ENCODE peak calls at places on chromosomes 6 and 20, in eight cellular contexts. One of them, this sample, is unnamed.

GRCh38 chr20:652611-653109 is 340 bp downstream of the SRXN1 start:
- DNase-seq in GM10248: no peak
- DNase-seq in adipocyte: no peak
- DNase-seq in endodermal cell: peak
- DNase-seq in C1 segment of cervical spinal cord: no peak
- DNase-seq in thoracic aorta: no peak
- DNase-seq in activated T-helper 1 cell treated with anti-CD3 and anti-CD28 coated beads, Interleukin-2, amount 50 U/mL, for 16 hours: no peak
- DNase-seq in amygdala: no peak
- DNase-seq in this sample: peak

GRCh38 chr6:15522856-15523529 is 139.8 kb downstream of the DTNBP1 start:
- DNase-seq in activated T-helper 1 cell treated with anti-CD3 and anti-CD28 coated beads, Interleukin-2, amount 50 U/mL, for 16 hours: no peak
- DNase-seq in adipocyte: no peak
- DNase-seq in GM10248: no peak
- DNase-seq in amygdala: no peak
- DNase-seq in endodermal cell: peak
- DNase-seq in C1 segment of cervical spinal cord: no peak
- DNase-seq in thoracic aorta: no peak
- DNase-seq in this sample: no peak

GRCh38 chr6:16130932-16131387 is 2.1 kb downstream of the MYLIP start:
- DNase-seq in thoracic aorta: no peak
- DNase-seq in activated T-helper 1 cell treated with anti-CD3 and anti-CD28 coated beads, Interleukin-2, amount 50 U/mL, for 16 hours: no peak
- DNase-seq in endodermal cell: no peak
- DNase-seq in amygdala: no peak
- DNase-seq in GM10248: peak
- DNase-seq in C1 segment of cervical spinal cord: no peak
- DNase-seq in adipocyte: peak
- DNase-seq in this sample: peak

GRCh38 chr6:26031151-26031594 is 56.1 kb upstream of the HFE start:
- DNase-seq in amygdala: no peak
- DNase-seq in endodermal cell: no peak
- DNase-seq in thoracic aorta: no peak
- DNase-seq in activated T-helper 1 cell treated with anti-CD3 and anti-CD28 coated beads, Interleukin-2, amount 50 U/mL, for 16 hours: no peak
- DNase-seq in adipocyte: no peak
- DNase-seq in C1 segment of cervical spinal cord: no peak
- DNase-seq in GM10248: no peak
- DNase-seq in this sample: no peak

GRCh38 chr6:105594821-105595220 is 191.9 kb upstream of the PREP start:
- DNase-seq in endodermal cell: no peak
- DNase-seq in activated T-helper 1 cell treated with anti-CD3 and anti-CD28 coated beads, Interleukin-2, amount 50 U/mL, for 16 hours: no peak
- DNase-seq in C1 segment of cervical spinal cord: no peak
- DNase-seq in adipocyte: no peak
- DNase-seq in amygdala: no peak
- DNase-seq in GM10248: no peak
- DNase-seq in thoracic aorta: no peak
- DNase-seq in this sample: no peak

GRCh38 chr20:62143976-62144825 is 632 bp downstream of the SS18L1 start:
- DNase-seq in amygdala: no peak
- DNase-seq in endodermal cell: peak
- DNase-seq in GM10248: peak
- DNase-seq in C1 segment of cervical spinal cord: peak
- DNase-seq in thoracic aorta: no peak
- DNase-seq in adipocyte: peak
- DNase-seq in activated T-helper 1 cell treated with anti-CD3 and anti-CD28 coated beads, Interleukin-2, amount 50 U/mL, for 16 hours: no peak
- DNase-seq in this sample: peak

GRCh38 chr20:58784321-58785074 is 66.2 kb downstream of the GNAS-AS1 start:
- DNase-seq in amygdala: no peak
- DNase-seq in activated T-helper 1 cell treated with anti-CD3 and anti-CD28 coated beads, Interleukin-2, amount 50 U/mL, for 16 hours: no peak
- DNase-seq in adipocyte: no peak
- DNase-seq in C1 segment of cervical spinal cord: no peak
- DNase-seq in GM10248: no peak
- DNase-seq in thoracic aorta: no peak
- DNase-seq in endodermal cell: no peak
- DNase-seq in this sample: no peak

GRCh38 chr6:159931112-159931511 is 37.8 kb upstream of the IGF2R start:
- DNase-seq in activated T-helper 1 cell treated with anti-CD3 and anti-CD28 coated beads, Interleukin-2, amount 50 U/mL, for 16 hours: no peak
- DNase-seq in amygdala: no peak
- DNase-seq in endodermal cell: no peak
- DNase-seq in GM10248: no peak
- DNase-seq in thoracic aorta: no peak
- DNase-seq in adipocyte: no peak
- DNase-seq in C1 segment of cervical spinal cord: no peak
- DNase-seq in this sample: no peak

GRCh38 chr6:169981051-169981450 is 229.6 kb downstream of the ERMARD start:
- DNase-seq in thoracic aorta: no peak
- DNase-seq in GM10248: no peak
- DNase-seq in endodermal cell: no peak
- DNase-seq in activated T-helper 1 cell treated with anti-CD3 and anti-CD28 coated beads, Interleukin-2, amount 50 U/mL, for 16 hours: no peak
- DNase-seq in adipocyte: no peak
- DNase-seq in C1 segment of cervical spinal cord: no peak
- DNase-seq in amygdala: no peak
- DNase-seq in this sample: no peak

GRCh38 chr20:39839406-39840119 is 849.5 kb downstream of the MAFB start:
- DNase-seq in amygdala: no peak
- DNase-seq in adipocyte: no peak
- DNase-seq in C1 segment of cervical spinal cord: no peak
- DNase-seq in GM10248: no peak
- DNase-seq in activated T-helper 1 cell treated with anti-CD3 and anti-CD28 coated beads, Interleukin-2, amount 50 U/mL, for 16 hours: no peak
- DNase-seq in thoracic aorta: no peak
- DNase-seq in endodermal cell: no peak
- DNase-seq in this sample: no peak

GRCh38 chr20:42118409-42119125 is 500.4 kb upstream of the CHD6 start:
- DNase-seq in thoracic aorta: no peak
- DNase-seq in adipocyte: no peak
- DNase-seq in activated T-helper 1 cell treated with anti-CD3 and anti-CD28 coated beads, Interleukin-2, amount 50 U/mL, for 16 hours: no peak
- DNase-seq in C1 segment of cervical spinal cord: no peak
- DNase-seq in amygdala: no peak
- DNase-seq in endodermal cell: peak
- DNase-seq in GM10248: no peak
- DNase-seq in this sample: no peak

This sample was measured in transverse colon.